ENCODE peak calls at places on chromosomes 7 and 10, in four cellular contexts. L, Y, F and O are unnamed samples.

GRCh38 chr7:94949532-94949931 is 42.1 kb downstream of the PPP1R9A start:
- DNase-seq in L (no peak), Y (no peak), F (no peak), O (no peak)

GRCh38 chr7:117250801-117251200 is 72.1 kb downstream of the WNT2 start:
- DNase-seq in L (no peak), Y (no peak), F (no peak), O (no peak)

GRCh38 chr7:77811895-77812685 is 13.5 kb downstream of the PHTF2 start:
- DNase-seq in L (no peak), Y (no peak), F (peak; percentile 36), O (no peak)

GRCh38 chr7:7479275-7479674 is 56.4 kb downstream of the COL28A1 start:
- DNase-seq in L (no peak), Y (no peak), F (no peak), O (no peak)

GRCh38 chr10:12484945-12485805 is 135.8 kb downstream of the CAMK1D start:
- DNase-seq in L (peak; percentile 43), Y (no peak), F (peak; percentile 13), O (peak; percentile 13)

GRCh38 chr7:134542195-134542771 is 6.6 kb upstream of the AKR1B15 start:
- DNase-seq in L (no peak), Y (no peak), F (no peak), O (no peak)

GRCh38 chr10:15738237-15738928 is 18.7 kb upstream of the ITGA8 start:
- DNase-seq in L (no peak), Y (no peak), F (no peak), O (no peak)

GRCh38 chr10:103543617-103544525 is 50.4 kb downstream of the NEURL1 start:
- DNase-seq in L (no peak), Y (no peak), F (no peak), O (no peak)

GRCh38 chr7:5824297-5824610 is 42.8 kb upstream of the RNF216 start:
- DNase-seq in L (no peak), Y (peak; percentile 7), F (no peak), O (no peak)

GRCh38 chr7:134660242-134660785 is 13.7 kb downstream of the BPGM start:
- DNase-seq in L (no peak), Y (peak; percentile 81), F (no peak), O (no peak)

GRCh38 chr7:107224858-107225257 is 56.1 kb downstream of the HBP1 start:
- DNase-seq in L (no peak), Y (no peak), F (no peak), O (no peak)

GRCh38 chr10:79093658-79094411 is 25.1 kb downstream of the ZMIZ1 start:
- DNase-seq in L (no peak), Y (peak; percentile 45), F (peak; percentile 97), O (peak; percentile 79)

GRCh38 chr7:157797361-157797760 is 460.6 kb downstream of the DNAJB6 start:
- DNase-seq in L (no peak), Y (no peak), F (no peak), O (no peak)

GRCh38 chr7:110698576-110698975 is 392.4 kb upstream of the LRRN3 start:
- DNase-seq in L (no peak), Y (no peak), F (no peak), O (no peak)

GRCh38 chr10:89904755-89905154 is 203.4 kb downstream of the KIF20B start:
- DNase-seq in L (no peak), Y (no peak), F (no peak), O (no peak)

GRCh38 chr7:84729284-84729683 is 457.6 kb downstream of the SEMA3D start:
- DNase-seq in L (no peak), Y (no peak), F (no peak), O (no peak)

GRCh38 chr7:90736316-90736715 is 140.2 kb downstream of the CDK14 start:
- DNase-seq in L (no peak), Y (no peak), F (no peak), O (no peak)

GRCh38 chr10:90051053-90051452 is 349.7 kb downstream of the KIF20B start:
- DNase-seq in L (no peak), Y (no peak), F (no peak), O (no peak)

GRCh38 chr10:84352251-84352842 is 24.0 kb downstream of the CCSER2 start:
- DNase-seq in L (peak; percentile 82), Y (peak; percentile 67), F (peak; percentile 45), O (peak; percentile 67)

GRCh38 chr7:124566576-124566975 is 199.0 kb downstream of the GPR37 start:
- DNase-seq in L (peak; percentile 11), Y (no peak), F (no peak), O (peak; percentile 88)

GRCh38 chr7:47570649-47571050 is 11.3 kb downstream of the TNS3 start:
- DNase-seq in L (no peak), Y (no peak), F (no peak), O (no peak)

GRCh38 chr7:47573758-47574472 is 8.0 kb downstream of the TNS3 start:
- DNase-seq in L (no peak), Y (no peak), F (peak; percentile 82), O (peak; percentile 81)

GRCh38 chr7:47572939-47573757 is 8.8 kb downstream of the TNS3 start:
- DNase-seq in L (peak; percentile 35), Y (no peak), F (peak; percentile 45), O (peak; percentile 56)

GRCh38 chr7:47572101-47572460 is 9.8 kb downstream of the TNS3 start:
- DNase-seq in L (no peak), Y (no peak), F (no peak), O (no peak)

GRCh38 chr7:47571355-47572100 is 10.4 kb downstream of the TNS3 start:
- DNase-seq in L (no peak), Y (no peak), F (peak; percentile 90), O (peak; percentile 81)
- TF ChIP-seq HMGXB4 in L (no peak), Y (no peak), F (peak; percentile 51), O (no peak)

GRCh38 chr7:151839511-151839921 is 37.4 kb downstream of the PRKAG2 start:
- DNase-seq in L (no peak), Y (no peak), F (no peak), O (no peak)

GRCh38 chr7:151840088-151840910 is 36.6 kb downstream of the PRKAG2 start:
- DNase-seq in L (no peak), Y (no peak), F (no peak), O (no peak)

GRCh38 chr7:151838072-151838471 is 38.8 kb downstream of the PRKAG2 start:
- DNase-seq in L (no peak), Y (no peak), F (no peak), O (no peak)

GRCh38 chr7:151837285-151838042 is 39.5 kb downstream of the PRKAG2 start:
- DNase-seq in L (no peak), Y (no peak), F (no peak), O (no peak)

GRCh38 chr7:151838861-151839381 is 38.0 kb downstream of the PRKAG2 start:
- DNase-seq in L (no peak), Y (no peak), F (no peak), O (no peak)
- TF ChIP-seq HMGXB4 in L (no peak), Y (no peak), F (no peak), O (no peak)

DNA sequence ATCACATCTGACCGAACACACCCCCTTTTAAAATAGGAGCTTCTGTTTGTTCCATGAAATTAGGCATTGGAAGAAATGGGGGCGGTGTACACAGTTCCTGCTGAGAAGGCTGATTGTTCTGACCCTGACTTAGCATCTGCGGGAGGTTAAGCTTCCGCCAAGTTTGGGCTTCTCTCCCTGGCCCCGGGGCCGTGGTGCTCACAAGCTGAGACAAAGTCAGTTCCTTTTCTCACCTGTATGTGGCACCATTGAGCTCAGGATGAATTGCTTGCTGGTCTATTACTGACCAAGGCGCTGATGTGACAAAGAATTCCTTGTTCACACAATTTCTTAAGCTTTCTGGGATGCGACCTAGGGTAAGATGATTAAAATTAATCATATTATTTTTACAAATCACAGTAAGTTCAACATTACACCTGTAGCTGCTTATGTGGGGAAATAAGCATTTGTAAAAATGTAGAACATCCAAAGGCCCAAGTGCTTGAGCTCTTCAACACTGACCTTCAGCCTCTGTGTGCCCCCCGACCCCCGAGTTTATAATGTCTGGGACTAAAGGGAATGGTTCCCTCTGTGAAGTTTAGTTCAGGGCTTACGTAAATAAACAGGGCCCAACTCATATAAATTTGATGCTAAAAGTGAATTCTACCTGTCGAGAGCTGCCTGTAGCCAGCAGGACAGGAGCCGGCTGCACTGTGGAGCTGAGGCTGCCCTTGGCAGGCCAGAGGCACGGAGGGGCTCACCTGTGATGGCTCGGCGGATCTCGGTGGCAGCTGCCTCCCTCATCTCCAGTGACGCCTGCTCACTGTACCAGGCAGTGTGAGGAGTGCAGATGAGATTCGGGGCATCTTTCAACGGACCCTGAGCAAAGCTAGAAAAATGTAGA is 50.8 kb downstream of the ZRANB1 start:
- DNase-seq in L (peak; percentile 67), Y (no peak), F (peak; percentile 47), O (no peak)
- TF ChIP-seq HMGXB4 in L (no peak), Y (no peak), F (no peak), O (no peak)

GRCh38 chr10:788796-789748 is 99.6 kb upstream of the DIP2C start:
- DNase-seq in L (peak; percentile 78), Y (peak; percentile 85), F (peak; percentile 82), O (peak; percentile 95)

GRCh38 chr10:784759-785538 is 95.5 kb upstream of the DIP2C start:
- DNase-seq in L (peak; percentile 37), Y (peak; percentile 45), F (no peak), O (peak; percentile 36)

GRCh38 chr10:785539-786214 is 96.2 kb upstream of the DIP2C start:
- DNase-seq in L (no peak), Y (peak; percentile 8), F (no peak), O (no peak)

GRCh38 chr10:787933-788651 is 98.6 kb upstream of the DIP2C start:
- DNase-seq in L (no peak), Y (peak; percentile 14), F (no peak), O (no peak)

DNA sequence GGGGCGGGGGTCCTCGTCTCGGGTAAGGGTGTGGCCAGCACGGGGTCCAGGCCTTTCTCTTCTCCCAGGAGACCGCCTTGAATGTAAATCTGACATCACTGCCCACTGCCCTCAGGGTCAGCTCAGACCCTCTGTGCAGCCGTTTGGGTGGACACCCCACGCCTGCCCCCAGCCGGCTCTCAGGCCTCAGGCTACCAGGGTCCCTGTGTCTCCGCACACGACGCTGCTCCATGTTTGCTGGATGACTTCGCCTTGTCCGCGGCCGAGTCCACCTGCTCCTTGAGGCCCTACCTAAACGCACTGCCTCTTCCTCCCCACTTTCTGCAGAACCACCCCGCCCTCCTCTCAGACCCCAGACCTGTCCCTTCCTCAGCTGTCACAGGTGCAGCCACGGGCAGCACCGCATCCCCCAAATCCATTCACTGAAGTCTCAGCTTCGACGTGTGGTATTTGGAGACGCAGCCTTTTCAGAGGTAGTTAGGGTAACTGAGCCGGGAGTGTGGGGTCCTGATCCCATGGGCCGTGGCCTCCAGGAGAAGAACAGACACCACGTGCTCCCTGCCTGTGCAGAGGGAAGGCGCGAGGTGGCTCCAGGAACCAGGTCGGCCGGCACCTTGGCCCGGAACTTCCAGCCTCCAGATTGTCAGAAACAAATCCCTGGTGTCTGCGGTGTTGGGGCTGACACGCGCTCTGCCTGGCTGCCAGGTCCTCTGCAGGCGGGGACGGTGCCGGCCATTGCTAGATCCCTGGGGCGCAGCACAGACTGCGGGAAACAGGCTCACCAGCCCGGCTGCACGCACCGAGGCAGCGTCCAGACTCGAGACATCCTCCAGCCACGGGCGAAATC is 97.4 kb upstream of the DIP2C start:
- DNase-seq in L (no peak), Y (peak; percentile 4), F (no peak), O (no peak)
- TF ChIP-seq HMGXB4 in L (no peak), Y (no peak), F (no peak), O (no peak)

GRCh38 chr10:23556727-23557440 is 118.0 kb downstream of the OTUD1 start:
- DNase-seq in L (no peak), Y (no peak), F (no peak), O (no peak)
- TF ChIP-seq HMGXB4 in L (no peak), Y (no peak), F (no peak), O (no peak)

DNA sequence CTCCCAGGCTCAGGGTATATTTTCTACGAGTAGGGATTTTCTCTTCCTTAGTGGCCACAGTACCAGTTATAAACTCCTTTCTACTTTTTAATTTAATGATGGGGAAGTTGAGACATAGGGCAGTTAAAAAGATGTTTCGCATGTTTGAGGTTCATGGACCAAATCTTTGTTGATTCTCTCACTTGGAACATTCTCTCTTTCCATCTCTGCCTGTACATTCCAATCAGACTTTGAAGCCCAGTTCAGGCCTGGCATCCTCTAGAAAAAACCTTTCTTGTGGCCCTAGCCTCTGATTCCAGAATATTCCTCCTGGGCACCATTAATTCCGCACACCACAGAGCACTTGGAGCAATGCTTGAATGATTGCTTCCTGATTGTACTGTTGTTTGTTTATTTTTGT is 18.5 kb downstream of the SLC13A4 start:
- DNase-seq in L (no peak), Y (no peak), F (no peak), O (no peak)
- TF ChIP-seq HMGXB4 in L (no peak), Y (no peak), F (no peak), O (no peak)